ENCODE peak calls at places on chromosomes 5 and 9, in eight cellular contexts. R is ACHN; A is dermis microvascular lymphatic vessel endothelial cell; C is SW480; Z is NCI-H1048; V is astrocyte of the cerebellum; M is activated CD4-positive, alpha-beta T cell treated with anti-CD3 and anti-CD28 coated beads, Interleukin-2, amount 50 U/mL, for 24 hours; I is BE2C. O is an unnamed sample.

GRCh38 chr5:76175821-76176403 is 92.7 kb downstream of the SV2C start:
- DNase-seq in R (no peak), C (no peak), I (no peak), V (no peak), M (no peak), A (no peak), Z (no peak), O (peak)

GRCh38 chr5:142813208-142813607 is 43.0 kb downstream of the ARHGAP26 start:
- DNase-seq in M (no peak), A (no peak), C (no peak), R (no peak), Z (no peak), V (no peak), I (no peak), O (no peak)

GRCh38 chr9:96719538-96720315 is 58.2 kb downstream of the ZNF510 start:
- DNase-seq in I (peak), Z (no peak), A (peak), R (no peak), C (no peak), V (no peak), M (no peak), O (no peak)

GRCh38 chr5:33306758-33307157 is 134.0 kb upstream of the TARS1 start:
- DNase-seq in M (no peak), I (no peak), R (no peak), A (no peak), Z (no peak), V (no peak), C (no peak), O (no peak)

GRCh38 chr9:137427454-137428310 is 4.5 kb downstream of the NOXA1 start:
- DNase-seq in C (no peak), Z (no peak), V (no peak), A (no peak), M (no peak), I (peak), R (no peak), O (no peak)

GRCh38 chr9:127278372-127278771 is 13.8 kb downstream of the GARNL3 start:
- DNase-seq in A (no peak), M (no peak), Z (no peak), I (no peak), V (no peak), R (no peak), C (no peak), O (no peak)

GRCh38 chr5:156759156-156759555 is 90.9 kb upstream of the PPP1R2B start:
- DNase-seq in I (no peak), R (no peak), M (no peak), V (no peak), C (no peak), A (no peak), Z (no peak), O (no peak)

GRCh38 chr5:103207653-103208052 is 50.9 kb upstream of the MACIR start:
- DNase-seq in R (no peak), V (no peak), A (peak), C (no peak), Z (no peak), I (no peak), M (no peak), O (no peak)

GRCh38 chr5:171783051-171783450 is 2.6 kb upstream of the SMIM23 start:
- DNase-seq in Z (no peak), I (no peak), V (no peak), A (no peak), R (no peak), C (no peak), M (no peak), O (no peak)

GRCh38 chr9:87445646-87446045 is 52.0 kb upstream of the DAPK1 start:
- DNase-seq in C (peak), R (no peak), I (no peak), M (no peak), Z (no peak), A (peak), V (no peak), O (peak)

GRCh38 chr5:8845316-8845715 is 700.6 kb downstream of the SEMA5A start:
- DNase-seq in M (no peak), I (no peak), Z (no peak), A (no peak), R (no peak), C (no peak), V (no peak), O (no peak)

GRCh38 chr5:143893638-143894037 is 81.7 kb downstream of the HMHB1 start:
- DNase-seq in R (no peak), V (no peak), I (peak), C (no peak), A (no peak), Z (no peak), M (no peak), O (no peak)

GRCh38 chr5:116410345-116410890 is 164.2 kb downstream of the SEMA6A start:
- DNase-seq in I (no peak), Z (no peak), C (no peak), A (no peak), V (no peak), M (no peak), R (no peak), O (no peak)

GRCh38 chr5:112420111-112420864 is 1.2 kb upstream of the EPB41L4A start:
- DNase-seq in A (peak), R (peak), V (peak), M (no peak), C (peak), I (peak), Z (no peak), O (peak)

GRCh38 chr5:119578937-119579336 is 50.4 kb upstream of the FAM170A start:
- DNase-seq in V (no peak), A (peak), C (peak), M (peak), Z (no peak), R (peak), I (peak), O (peak)

GRCh38 chr9:135690836-135691570 is 8.3 kb downstream of the SOHLH1 start:
- DNase-seq in Z (no peak), V (no peak), M (no peak), R (no peak), I (no peak), A (no peak), C (no peak), O (no peak)

GRCh38 chr5:139646111-139646510 is 2.0 kb upstream of the CXXC5 start:
- DNase-seq in Z (no peak), M (no peak), R (no peak), I (no peak), A (no peak), C (no peak), V (no peak), O (no peak)

GRCh38 chr5:150263801-150264621 is 25.6 kb downstream of the CAMK2A start:
- DNase-seq in A (peak), I (no peak), R (peak), M (no peak), V (peak), C (peak), Z (no peak), O (no peak)

GRCh38 chr9:13863112-13863511 is 450.8 kb downstream of the NFIB start:
- DNase-seq in M (no peak), R (no peak), V (no peak), I (no peak), A (no peak), Z (no peak), C (no peak), O (no peak)

GRCh38 chr5:139822553-139823425 is 27.2 kb downstream of the PSD2 start:
- DNase-seq in A (no peak), Z (no peak), R (no peak), V (no peak), I (no peak), C (no peak), M (no peak), O (no peak)

GRCh38 chr5:109944461-109944860 is 254.7 kb downstream of the MAN2A1 start:
- DNase-seq in C (no peak), A (no peak), R (no peak), V (no peak), I (no peak), Z (peak), M (no peak), O (no peak)

GRCh38 chr5:103821361-103821760 is 258.8 kb upstream of the NUDT12 start:
- DNase-seq in Z (no peak), V (no peak), C (no peak), M (no peak), A (no peak), R (no peak), I (peak), O (no peak)

GRCh38 chr9:98087420-98088354 is 31.2 kb downstream of the NANS start:
- DNase-seq in Z (no peak), C (no peak), I (no peak), A (peak), V (no peak), R (no peak), M (no peak), O (no peak)

GRCh38 chr5:154562244-154562861 is 84.3 kb upstream of the HAND1 start:
- DNase-seq in V (no peak), Z (no peak), R (no peak), M (no peak), A (no peak), I (no peak), C (no peak), O (no peak)

GRCh38 chr9:77943053-77943452 is 88.6 kb downstream of the GNAQ start:
- DNase-seq in I (no peak), A (no peak), C (no peak), M (no peak), R (no peak), Z (no peak), V (no peak), O (no peak)

GRCh38 chr9:70257991-70258691 is 637 bp upstream of the SMC5 start:
- DNase-seq in V (peak), I (no peak), M (no peak), Z (no peak), A (peak), C (peak), R (peak), O (peak)

GRCh38 chr5:26060212-26060611 is 978.2 kb downstream of the CDH9 start:
- DNase-seq in C (no peak), R (no peak), V (no peak), I (no peak), M (no peak), A (no peak), Z (no peak), O (no peak)